ENCODE peak calls at places on chromosomes 5 and 9, in five cellular contexts. M, K, W, B and G are unnamed samples.

GRCh38 chr5:136028090-136028489 is 698 bp upstream of the TGFBI start:
- DNase-seq in K (no peak), W (no peak), B (no peak), M (no peak), G (no peak)

GRCh38 chr5:980001-980588 is 28.5 kb upstream of the NKD2 start:
- DNase-seq in W (no peak), M (peak), B (no peak), K (no peak), G (no peak)

GRCh38 chr5:150542933-150543445 is 35.1 kb downstream of the NDST1 start:
- DNase-seq in K (no peak), M (no peak), B (no peak), W (no peak), G (no peak)

GRCh38 chr5:171312129-171312819 is 3.2 kb downstream of the TLX3 start:
- DNase-seq in K (no peak), W (no peak), M (peak), B (no peak), G (peak)

GRCh38 chr5:60509519-60509918 is 190.4 kb downstream of the DEPDC1B start:
- DNase-seq in M (no peak), W (no peak), B (no peak), K (no peak), G (no peak)

GRCh38 chr5:82106806-82107205 is 135.0 kb downstream of the ATG10 start:
- DNase-seq in W (no peak), M (no peak), B (no peak), K (no peak), G (no peak)

GRCh38 chr5:24325306-24325832 is 319.4 kb downstream of the CDH10 start:
- DNase-seq in M (no peak), K (no peak), B (no peak), W (no peak), G (no peak)

GRCh38 chr9:35905912-35906679 is at the start of gene HRCT1:
- DNase-seq in M (peak), W (no peak), K (no peak), B (no peak), G (no peak)

GRCh38 chr9:95494416-95495371 is 22.1 kb downstream of the PTCH1 start:
- DNase-seq in M (no peak), B (peak), W (peak), K (peak), G (peak)

GRCh38 chr5:94241288-94241651 is 377.1 kb downstream of the KIAA0825 start:
- DNase-seq in W (no peak), B (no peak), M (no peak), K (no peak), G (no peak)

GRCh38 chr5:144395704-144396103 is 225.0 kb downstream of the KCTD16 start:
- DNase-seq in K (no peak), W (no peak), M (no peak), B (no peak), G (no peak)

GRCh38 chr5:98936948-98937715 is 8.3 kb upstream of the CHD1 start:
- DNase-seq in K (no peak), W (no peak), M (no peak), B (no peak), G (no peak)

GRCh38 chr9:137167752-137168574 is 1.9 kb downstream of the LRRC26 start:
- DNase-seq in B (no peak), W (no peak), K (no peak), M (no peak), G (no peak)

GRCh38 chr5:96657068-96657467 is 5.1 kb upstream of the CAST start:
- DNase-seq in M (no peak), K (no peak), B (peak), W (peak), G (no peak)

GRCh38 chr9:37032713-37033112 is 1.4 kb downstream of the PAX5 start:
- DNase-seq in W (no peak), K (no peak), M (no peak), B (no peak), G (no peak)

GRCh38 chr5:74227081-74227480 is 413.4 kb downstream of the ENC1 start:
- DNase-seq in W (no peak), K (no peak), B (no peak), M (no peak), G (no peak)

GRCh38 chr9:116181853-116182610 is 28.4 kb downstream of the PAPPA start:
- DNase-seq in M (no peak), K (no peak), B (no peak), W (no peak), G (no peak)

GRCh38 chr9:1173986-1174385 is 123.8 kb downstream of the DMRT2 start:
- DNase-seq in K (no peak), W (no peak), B (no peak), M (no peak), G (no peak)

GRCh38 chr5:181246276-181247050 is 2.8 kb upstream of the RACK1 start:
- DNase-seq in B (peak), M (peak), W (peak), K (peak), G (peak)

GRCh38 chr5:161007879-161008278 is 155.9 kb upstream of the ATP10B start:
- DNase-seq in K (no peak), B (no peak), W (no peak), M (no peak), G (no peak)

GRCh38 chr5:11902304-11902703 is 1.9 kb downstream of the CTNND2 start:
- DNase-seq in B (no peak), M (no peak), K (no peak), W (no peak), G (no peak)

GRCh38 chr5:173517648-173518047 is 98.8 kb downstream of the BOD1 start:
- DNase-seq in W (no peak), K (no peak), B (no peak), M (no peak), G (no peak)

GRCh38 chr5:84257061-84257460 is 127.6 kb downstream of the EDIL3 start:
- DNase-seq in M (no peak), K (no peak), B (no peak), W (no peak), G (no peak)

GRCh38 chr5:114447084-114447773 is 85.4 kb downstream of the KCNN2 start:
- DNase-seq in K (no peak), W (no peak), M (no peak), B (no peak), G (no peak)

GRCh38 chr5:59517926-59518585 is 375.5 kb downstream of the PDE4D start:
- DNase-seq in W (no peak), K (no peak), M (no peak), B (no peak), G (no peak)

GRCh38 chr9:120187758-120188157 is 392.2 kb downstream of the CDK5RAP2 start:
- DNase-seq in M (no peak), K (no peak), B (no peak), W (no peak), G (no peak)

GRCh38 chr9:126704157-126704941 is 90.6 kb downstream of the LMX1B start:
- DNase-seq in W (peak), M (peak), B (no peak), K (no peak), G (no peak)

GRCh38 chr5:74256947-74257573 is 383.5 kb downstream of the ENC1 start:
- DNase-seq in W (no peak), K (no peak), B (no peak), M (no peak), G (no peak)

GRCh38 chr9:77455312-77455927 is 192.7 kb downstream of the GNA14 start:
- DNase-seq in W (peak), M (no peak), B (no peak), K (peak), G (peak)

GRCh38 chr5:143188692-143189091 is 214.8 kb downstream of the NR3C1 start:
- DNase-seq in M (no peak), B (no peak), W (no peak), K (no peak), G (no peak)

GRCh38 chr5:180629703-180630382 is 19.6 kb downstream of the FLT4 start:
- DNase-seq in W (no peak), B (no peak), K (no peak), M (no peak), G (no peak)

GRCh38 chr9:97545507-97545906 is 44.0 kb downstream of the TMOD1 start:
- DNase-seq in W (no peak), M (peak), K (no peak), B (no peak), G (no peak)

GRCh38 chr5:132370241-132370820 is 821 bp downstream of the SLC22A5 start:
- DNase-seq in B (no peak), W (no peak), M (peak), K (no peak), G (no peak)

GRCh38 chr5:132677682-132678400 is 4.1 kb downstream of the IL4 start:
- DNase-seq in K (no peak), B (no peak), M (no peak), W (no peak), G (no peak)

GRCh38 chr5:11672385-11673085 is 231.7 kb downstream of the CTNND2 start:
- DNase-seq in M (no peak), W (no peak), B (no peak), K (no peak), G (no peak)

GRCh38 chr9:40913928-40914673 is 214.4 kb downstream of the FOXD4L6 start:
- DNase-seq in B (no peak), K (no peak), W (no peak), M (no peak), G (no peak)